ENCODE peak calls at places on chromosomes 13 and 19, in ten cellular contexts. L, K, F, C, G, Y, U, H, J and V are unnamed samples. For H3K4me1, the result is how much of the 10 kb centered on the place peaks cover.

GRCh38 chr19:1125601-1126533 is 22.1 kb downstream of the GPX4 start:
- DNase-seq in U (no peak), F (peak), J (peak), G (peak), L (no peak), K (no peak), H (no peak), Y (no peak), C (no peak), V (no peak)

GRCh38 chr13:99976502-99977115 is 5.0 kb upstream of the ZIC2 start:
- DNase-seq in C (no peak), Y (no peak), J (no peak), K (no peak), U (no peak), F (no peak), G (no peak), H (no peak), L (no peak), V (no peak)

GRCh38 chr19:16764793-16765433 is 45.3 kb downstream of the NWD1 start:
- DNase-seq in C (no peak), F (no peak), H (no peak), L (no peak), K (no peak), G (no peak), U (no peak), Y (no peak), J (no peak), V (no peak)

GRCh38 chr19:41433171-41433570 is 6.0 kb upstream of the B3GNT8 start:
- DNase-seq in L (no peak), C (no peak), F (no peak), G (no peak), H (no peak), J (no peak), U (no peak), Y (peak), K (no peak), V (no peak)

GRCh38 chr19:56106993-56107392 is 14.1 kb downstream of the ZNF787 start:
- DNase-seq in Y (no peak), J (no peak), G (no peak), L (no peak), K (no peak), F (no peak), U (no peak), H (no peak), C (no peak), V (no peak)

GRCh38 chr13:67877031-67877430 is 646.9 kb upstream of the PCDH9 start:
- DNase-seq in G (no peak), Y (no peak), J (no peak), L (no peak), C (no peak), K (no peak), F (no peak), H (no peak), U (no peak), V (no peak)

GRCh38 chr13:27053235-27053884 is 118.3 kb downstream of the USP12 start:
- DNase-seq in Y (no peak), K (no peak), F (no peak), G (no peak), L (no peak), H (no peak), J (no peak), U (no peak), C (no peak), V (no peak)

GRCh38 chr13:74274946-74275345 is 140.7 kb upstream of the KLF12 start:
- DNase-seq in C (no peak), K (no peak), F (no peak), J (no peak), G (no peak), U (no peak), L (no peak), Y (no peak), H (no peak), V (no peak)

GRCh38 chr13:31629085-31629785 is 110.1 kb upstream of the RXFP2 start:
- DNase-seq in G (peak), J (peak), L (no peak), U (no peak), K (peak), C (no peak), F (no peak), H (no peak), Y (no peak), V (no peak)

GRCh38 chr13:77893066-77893465 is 25.6 kb downstream of the EDNRB start:
- DNase-seq in K (no peak), U (no peak), L (no peak), G (no peak), F (no peak), Y (no peak), H (no peak), J (no peak), C (no peak), V (no peak)

GRCh38 chr19:3357731-3358391 is 8.5 kb upstream of the NFIC start:
- DNase-seq in H (no peak), Y (peak), U (no peak), L (no peak), F (peak), K (no peak), C (no peak), G (no peak), J (no peak), V (no peak)

GRCh38 chr19:2080336-2080988 is 15.7 kb downstream of the MOB3A start:
- DNase-seq in K (peak), C (no peak), L (no peak), J (no peak), U (no peak), F (no peak), Y (peak), G (no peak), H (no peak), V (no peak)

GRCh38 chr13:111642156-111642767 is 321.8 kb downstream of the TEX29 start:
- DNase-seq in J (no peak), L (no peak), H (no peak), F (no peak), U (no peak), Y (no peak), G (no peak), K (no peak), C (no peak), V (no peak)

GRCh38 chr19:45404557-45405434 is at the start of gene PPP1R13L:
- DNase-seq in K (peak), F (peak), J (peak), H (peak), L (peak), C (peak), G (peak), U (peak), Y (peak), V (peak)

GRCh38 chr19:3494559-3494958 is 5.9 kb downstream of the DOHH start:
- DNase-seq in Y (no peak), H (no peak), G (no peak), J (no peak), L (no peak), F (no peak), C (no peak), K (no peak), U (peak), V (no peak)

GRCh38 chr13:41356788-41357187 is 45.7 kb downstream of the NAA16 start:
- DNase-seq in L (no peak), C (no peak), J (no peak), U (no peak), F (no peak), K (no peak), Y (no peak), G (peak), H (no peak), V (no peak)

GRCh38 chr19:56119585-56119978 is 1.5 kb downstream of the ZNF787 start:
- DNase-seq in L (no peak), U (no peak), Y (peak), F (peak), C (no peak), H (no peak), J (peak), G (peak), K (no peak), V (no peak)

GRCh38 chr19:57212109-57212508 is 18.7 kb upstream of the AURKC start:
- DNase-seq in G (peak), L (no peak), H (no peak), J (peak), U (no peak), F (no peak), K (no peak), C (no peak), Y (no peak), V (no peak)

GRCh38 chr19:41554902-41555301 is 21.1 kb upstream of the CEACAM21 start:
- DNase-seq in K (no peak), Y (no peak), U (no peak), G (no peak), C (no peak), L (no peak), H (no peak), F (no peak), J (no peak), V (peak)

GRCh38 chr19:35673121-35673804 is 6.9 kb downstream of the UPK1A start:
- DNase-seq in H (peak), K (peak), J (peak), L (no peak), G (no peak), U (no peak), F (peak), Y (no peak), C (no peak), V (peak)

GRCh38 chr19:41264581-41265375 is 606 bp downstream of the HNRNPUL1 start:
- DNase-seq in J (peak), C (peak), K (peak), H (peak), F (peak), Y (peak), G (peak), U (peak), L (peak), V (no peak)

GRCh38 chr13:34155931-34156607 is 338.1 kb downstream of the RFC3 start:
- DNase-seq in Y (no peak), J (peak), C (no peak), K (no peak), G (peak), F (peak), U (no peak), L (no peak), H (no peak), V (no peak)

GRCh38 chr19:47510516-47511127 is 4.2 kb downstream of the NAPA start:
- DNase-seq in G (no peak), F (no peak), U (no peak), C (no peak), H (no peak), K (no peak), Y (no peak), L (no peak), J (no peak), V (no peak)

GRCh38 chr19:47509973-47510372 is 4.9 kb downstream of the NAPA start:
- DNase-seq in U (peak), F (peak), Y (no peak), K (no peak), C (peak), H (no peak), G (peak), J (no peak), L (no peak), V (no peak)

GRCh38 chr19:47511681-47512080 is 3.2 kb downstream of the NAPA start:
- DNase-seq in U (no peak), G (no peak), L (no peak), H (no peak), F (no peak), Y (no peak), J (peak), C (no peak), K (no peak), V (no peak)

GRCh38 chr19:47512183-47512947 is 2.5 kb downstream of the NAPA start:
- DNase-seq in U (peak), H (peak), Y (no peak), J (peak), C (peak), G (peak), K (peak), L (no peak), F (peak), V (no peak)

DNA sequence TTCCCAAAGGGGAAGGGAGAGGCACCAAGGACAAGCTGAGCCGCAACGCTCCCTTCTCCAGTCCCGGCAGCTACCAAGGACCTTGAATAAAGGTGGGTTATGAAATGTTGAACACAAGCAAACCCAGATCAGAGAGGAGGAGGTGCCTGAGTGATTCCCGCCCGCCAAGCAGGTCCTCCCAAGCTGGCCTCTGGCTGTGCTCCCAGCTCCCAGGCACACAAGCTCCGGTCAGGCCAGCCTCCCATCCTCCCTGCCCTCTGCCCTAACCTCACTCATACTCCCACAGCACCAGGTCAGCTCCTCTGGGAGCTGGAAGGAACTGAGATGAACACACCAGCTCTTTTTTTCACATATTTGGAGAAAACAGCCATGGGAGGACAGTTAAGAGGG is 3.7 kb downstream of the NAPA start:
- DNase-seq in G (no peak), L (no peak), J (no peak), Y (no peak), H (no peak), U (no peak), K (peak), C (no peak), F (peak), V (no peak)
- H3K4me1 ChIP-seq in G (under half), L (half or more), J (under half), Y (under half), H (under half), U (half or more), K (half or more), C (half or more), F (half or more), V (half or more)

GRCh38 chr19:6011206-6011605 is 33.3 kb upstream of the RANBP3 start:
- DNase-seq in H (no peak), K (no peak), F (no peak), J (no peak), Y (no peak), L (no peak), U (no peak), G (no peak), C (no peak), V (no peak)
- TF ChIP-seq CTCF in H (no peak), K (no peak), F (no peak), J (no peak), Y (no peak), L (no peak), U (no peak), G (no peak), C (no peak), V (no peak)

GRCh38 chr13:97269603-97270002 is 47.5 kb downstream of the MBNL2 start:
- DNase-seq in C (no peak), G (no peak), H (no peak), F (no peak), L (no peak), J (no peak), Y (no peak), K (no peak), U (no peak), V (no peak)

GRCh38 chr13:97273341-97273831 is 51.3 kb downstream of the MBNL2 start:
- DNase-seq in U (peak), L (no peak), H (no peak), C (peak), G (no peak), J (no peak), F (no peak), K (no peak), Y (no peak), V (no peak)

GRCh38 chr13:97274782-97275252 is 52.7 kb downstream of the MBNL2 start:
- DNase-seq in U (no peak), G (peak), H (no peak), J (peak), C (no peak), K (no peak), L (no peak), F (no peak), Y (no peak), V (no peak)

GRCh38 chr13:97275265-97275664 is 53.1 kb downstream of the MBNL2 start:
- DNase-seq in L (peak), G (peak), C (no peak), F (no peak), J (peak), H (no peak), Y (no peak), K (no peak), U (no peak), V (no peak)

GRCh38 chr13:97272526-97272925 is 50.4 kb downstream of the MBNL2 start:
- DNase-seq in F (no peak), J (no peak), C (no peak), G (no peak), Y (no peak), U (no peak), K (no peak), H (no peak), L (no peak), V (no peak)
- H3K4me1 ChIP-seq in F (under half), J (under half), C (under half), G (under half), Y (under half), U (under half), K (half or more), H (half or more), L (half or more), V (under half)

GRCh38 chr13:38223093-38223492 is 126.6 kb upstream of the UFM1 start:
- DNase-seq in C (no peak), G (peak), K (no peak), Y (no peak), H (no peak), L (no peak), F (no peak), J (peak), U (no peak), V (no peak)
- TF ChIP-seq CTCF in C (no peak), G (peak), K (no peak), Y (no peak), H (peak), L (peak), F (no peak), J (no peak), U (no peak), V (no peak)

GRCh38 chr19:13033819-13034611 is 38.7 kb downstream of the NFIX start:
- DNase-seq in Y (peak), K (peak), J (peak), G (peak), U (peak), C (no peak), F (peak), H (no peak), L (peak), V (peak)
- H3K4me1 ChIP-seq in Y (half or more), K (half or more), J (under half), G (half or more), U (half or more), C (half or more), F (under half), H (under half), L (half or more), V (half or more)

GRCh38 chr19:32287811-32288227 is 57.6 kb upstream of the ZNF507 start:
- DNase-seq in C (peak), U (peak), G (peak), J (peak), Y (peak), L (peak), F (peak), K (peak), H (peak), V (peak)
- TF ChIP-seq CTCF in C (peak), U (peak), G (peak), J (peak), Y (no peak), L (peak), F (peak), K (peak), H (peak), V (peak)